ENCODE peak calls at places on chromosomes 3 and 15, in eight cellular contexts. One of them, this sample, is unnamed.

GRCh38 chr3:97102641-97103040 is 288.2 kb downstream of the EPHA6 start:
- DNase-seq in fibroblast of pulmonary artery: no peak
- DNase-seq in psoas muscle: no peak
- DNase-seq in uterus: no peak
- DNase-seq in dorsolateral prefrontal cortex: no peak
- DNase-seq in GM20000: no peak
- DNase-seq in AG09309: no peak
- DNase-seq in neural crest cell: no peak
- DNase-seq in this sample: no peak

GRCh38 chr3:127247292-127247691 is 40.6 kb downstream of the PRR20G start:
- DNase-seq in dorsolateral prefrontal cortex: no peak
- DNase-seq in GM20000: no peak
- DNase-seq in psoas muscle: no peak
- DNase-seq in neural crest cell: no peak
- DNase-seq in uterus: no peak
- DNase-seq in AG09309: no peak
- DNase-seq in fibroblast of pulmonary artery: no peak
- DNase-seq in this sample: no peak

GRCh38 chr15:97504031-97504430 is 456.5 kb upstream of the ARRDC4 start:
- DNase-seq in AG09309: no peak
- DNase-seq in fibroblast of pulmonary artery: peak
- DNase-seq in uterus: no peak
- DNase-seq in psoas muscle: no peak
- DNase-seq in GM20000: no peak
- DNase-seq in neural crest cell: no peak
- DNase-seq in dorsolateral prefrontal cortex: no peak
- DNase-seq in this sample: no peak

GRCh38 chr15:55279746-55280351 is 9.8 kb downstream of the RAB27A start:
- DNase-seq in dorsolateral prefrontal cortex: no peak
- DNase-seq in neural crest cell: no peak
- DNase-seq in fibroblast of pulmonary artery: peak
- DNase-seq in uterus: peak
- DNase-seq in psoas muscle: no peak
- DNase-seq in GM20000: peak
- DNase-seq in AG09309: peak
- DNase-seq in this sample: peak

GRCh38 chr15:64334530-64334929 is 21.4 kb downstream of the CSNK1G1 start:
- DNase-seq in psoas muscle: no peak
- DNase-seq in fibroblast of pulmonary artery: no peak
- DNase-seq in uterus: no peak
- DNase-seq in neural crest cell: no peak
- DNase-seq in AG09309: no peak
- DNase-seq in GM20000: no peak
- DNase-seq in dorsolateral prefrontal cortex: no peak
- DNase-seq in this sample: no peak

GRCh38 chr3:114686624-114687023 is 392.8 kb downstream of the TIGIT start:
- DNase-seq in dorsolateral prefrontal cortex: no peak
- DNase-seq in neural crest cell: no peak
- DNase-seq in GM20000: no peak
- DNase-seq in fibroblast of pulmonary artery: no peak
- DNase-seq in AG09309: no peak
- DNase-seq in psoas muscle: no peak
- DNase-seq in uterus: no peak
- DNase-seq in this sample: no peak

GRCh38 chr3:12139111-12139511 is 19.6 kb downstream of the TIMP4 start:
- DNase-seq in fibroblast of pulmonary artery: peak
- DNase-seq in dorsolateral prefrontal cortex: no peak
- DNase-seq in uterus: peak
- DNase-seq in AG09309: no peak
- DNase-seq in GM20000: no peak
- DNase-seq in psoas muscle: no peak
- DNase-seq in neural crest cell: peak
- DNase-seq in this sample: peak

GRCh38 chr3:175082631-175083030 is 223.5 kb downstream of the NAALADL2 start:
- DNase-seq in GM20000: no peak
- DNase-seq in uterus: no peak
- DNase-seq in dorsolateral prefrontal cortex: no peak
- DNase-seq in AG09309: no peak
- DNase-seq in fibroblast of pulmonary artery: no peak
- DNase-seq in psoas muscle: no peak
- DNase-seq in neural crest cell: no peak
- DNase-seq in this sample: no peak

GRCh38 chr15:40925495-40925862 is 3.7 kb upstream of the DLL4 start:
- DNase-seq in GM20000: no peak
- DNase-seq in fibroblast of pulmonary artery: no peak
- DNase-seq in AG09309: no peak
- DNase-seq in psoas muscle: no peak
- DNase-seq in dorsolateral prefrontal cortex: no peak
- DNase-seq in uterus: no peak
- DNase-seq in neural crest cell: no peak
- DNase-seq in this sample: no peak

GRCh38 chr3:197522881-197523342 is 32.9 kb downstream of the BDH1 start:
- DNase-seq in psoas muscle: no peak
- DNase-seq in uterus: no peak
- DNase-seq in AG09309: no peak
- DNase-seq in neural crest cell: no peak
- DNase-seq in dorsolateral prefrontal cortex: no peak
- DNase-seq in GM20000: no peak
- DNase-seq in fibroblast of pulmonary artery: peak
- DNase-seq in this sample: no peak

GRCh38 chr3:171994646-171995441 is 44.5 kb upstream of the FNDC3B start:
- DNase-seq in dorsolateral prefrontal cortex: no peak
- DNase-seq in uterus: no peak
- DNase-seq in neural crest cell: no peak
- DNase-seq in GM20000: no peak
- DNase-seq in fibroblast of pulmonary artery: peak
- DNase-seq in AG09309: peak
- DNase-seq in psoas muscle: no peak
- DNase-seq in this sample: peak

GRCh38 chr3:56785499-56785898 is 16.2 kb downstream of the ARHGEF3 start:
- DNase-seq in uterus: no peak
- DNase-seq in dorsolateral prefrontal cortex: no peak
- DNase-seq in neural crest cell: no peak
- DNase-seq in GM20000: no peak
- DNase-seq in psoas muscle: no peak
- DNase-seq in AG09309: no peak
- DNase-seq in fibroblast of pulmonary artery: no peak
- DNase-seq in this sample: no peak

GRCh38 chr15:82937659-82938058 is 14.9 kb downstream of the HOMER2 start:
- DNase-seq in psoas muscle: no peak
- DNase-seq in dorsolateral prefrontal cortex: no peak
- DNase-seq in fibroblast of pulmonary artery: no peak
- DNase-seq in uterus: no peak
- DNase-seq in neural crest cell: no peak
- DNase-seq in GM20000: no peak
- DNase-seq in AG09309: no peak
- DNase-seq in this sample: no peak

GRCh38 chr3:45489730-45490309 is 101.4 kb downstream of the LARS2 start:
- DNase-seq in AG09309: no peak
- DNase-seq in neural crest cell: no peak
- DNase-seq in uterus: no peak
- DNase-seq in GM20000: no peak
- DNase-seq in psoas muscle: no peak
- DNase-seq in fibroblast of pulmonary artery: no peak
- DNase-seq in dorsolateral prefrontal cortex: no peak
- DNase-seq in this sample: peak

GRCh38 chr15:40322531-40323238 is 807 bp upstream of the INAFM2 start:
- DNase-seq in fibroblast of pulmonary artery: peak
- DNase-seq in AG09309: no peak
- DNase-seq in psoas muscle: no peak
- DNase-seq in neural crest cell: no peak
- DNase-seq in dorsolateral prefrontal cortex: peak
- DNase-seq in uterus: no peak
- DNase-seq in GM20000: no peak
- DNase-seq in this sample: no peak

GRCh38 chr15:75666823-75667501 is 19.2 kb downstream of the SNX33 start:
- DNase-seq in psoas muscle: peak
- DNase-seq in GM20000: no peak
- DNase-seq in dorsolateral prefrontal cortex: no peak
- DNase-seq in neural crest cell: no peak
- DNase-seq in uterus: peak
- DNase-seq in fibroblast of pulmonary artery: peak
- DNase-seq in AG09309: peak
- DNase-seq in this sample: peak

GRCh38 chr3:38346584-38347410 is at the start of gene XYLB:
- DNase-seq in AG09309: no peak
- DNase-seq in dorsolateral prefrontal cortex: peak
- DNase-seq in uterus: peak
- DNase-seq in psoas muscle: peak
- DNase-seq in GM20000: peak
- DNase-seq in neural crest cell: peak
- DNase-seq in fibroblast of pulmonary artery: peak
- DNase-seq in this sample: peak
- TF ChIP-seq CTCF in AG09309: peak
- TF ChIP-seq CTCF in dorsolateral prefrontal cortex: peak
- TF ChIP-seq CTCF in uterus: peak
- TF ChIP-seq CTCF in psoas muscle: peak
- TF ChIP-seq CTCF in GM20000: peak
- TF ChIP-seq CTCF in neural crest cell: peak
- TF ChIP-seq CTCF in fibroblast of pulmonary artery: peak
- TF ChIP-seq CTCF in this sample: peak

GRCh38 chr3:48151807-48152427 is 36.3 kb downstream of the CDC25A start:
- DNase-seq in neural crest cell: no peak
- DNase-seq in uterus: no peak
- DNase-seq in AG09309: no peak
- DNase-seq in psoas muscle: no peak
- DNase-seq in dorsolateral prefrontal cortex: no peak
- DNase-seq in GM20000: no peak
- DNase-seq in fibroblast of pulmonary artery: no peak
- DNase-seq in this sample: no peak
- TF ChIP-seq CTCF in neural crest cell: no peak
- TF ChIP-seq CTCF in uterus: no peak
- TF ChIP-seq CTCF in AG09309: no peak
- TF ChIP-seq CTCF in psoas muscle: no peak
- TF ChIP-seq CTCF in dorsolateral prefrontal cortex: no peak
- TF ChIP-seq CTCF in GM20000: no peak
- TF ChIP-seq CTCF in fibroblast of pulmonary artery: no peak
- TF ChIP-seq CTCF in this sample: peak

GRCh38 chr3:4996771-4997291 is 17.6 kb downstream of the BHLHE40 start:
- DNase-seq in psoas muscle: no peak
- DNase-seq in neural crest cell: no peak
- DNase-seq in GM20000: no peak
- DNase-seq in uterus: no peak
- DNase-seq in fibroblast of pulmonary artery: no peak
- DNase-seq in dorsolateral prefrontal cortex: no peak
- DNase-seq in AG09309: no peak
- DNase-seq in this sample: no peak
- TF ChIP-seq CTCF in psoas muscle: no peak
- TF ChIP-seq CTCF in neural crest cell: no peak
- TF ChIP-seq CTCF in GM20000: no peak
- TF ChIP-seq CTCF in uterus: no peak
- TF ChIP-seq CTCF in fibroblast of pulmonary artery: no peak
- TF ChIP-seq CTCF in dorsolateral prefrontal cortex: no peak
- TF ChIP-seq CTCF in AG09309: no peak
- TF ChIP-seq CTCF in this sample: no peak

DNA sequence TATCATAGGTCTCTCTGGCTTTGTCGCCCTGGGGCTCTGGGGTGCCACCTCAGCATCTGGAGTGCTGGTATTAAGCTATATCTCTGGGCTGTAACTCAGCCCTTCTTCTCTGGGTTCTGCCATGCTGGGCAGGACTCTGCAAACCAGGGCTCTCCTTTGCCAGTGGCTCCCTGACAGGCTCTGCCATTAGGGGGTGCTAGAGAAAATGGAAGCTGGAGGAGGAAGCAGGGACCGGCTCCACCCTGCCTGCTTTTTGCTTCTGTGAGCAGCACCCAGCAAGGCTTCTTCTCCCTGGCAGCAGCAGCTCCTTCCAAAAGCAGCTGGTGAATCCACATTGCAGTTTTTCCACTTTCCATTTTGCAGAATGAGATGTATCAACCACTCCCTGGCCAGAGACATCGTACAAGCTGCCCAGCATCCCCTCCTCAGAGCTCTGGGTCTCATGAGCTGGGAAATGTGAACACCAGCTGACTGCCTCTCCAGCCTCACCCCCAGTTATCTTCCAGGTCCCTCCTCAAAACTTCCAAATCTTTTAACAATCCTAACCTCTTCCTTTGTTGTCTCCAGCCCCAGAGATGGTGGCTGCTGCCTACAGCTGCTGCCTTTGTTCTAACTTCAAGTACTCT is 165.0 kb downstream of the ABHD5 start:
- DNase-seq in neural crest cell: peak
- DNase-seq in dorsolateral prefrontal cortex: peak
- DNase-seq in psoas muscle: no peak
- DNase-seq in AG09309: peak
- DNase-seq in fibroblast of pulmonary artery: peak
- DNase-seq in uterus: no peak
- DNase-seq in GM20000: peak
- DNase-seq in this sample: peak
- TF ChIP-seq CTCF in neural crest cell: peak
- TF ChIP-seq CTCF in dorsolateral prefrontal cortex: peak
- TF ChIP-seq CTCF in psoas muscle: peak
- TF ChIP-seq CTCF in AG09309: peak
- TF ChIP-seq CTCF in fibroblast of pulmonary artery: peak
- TF ChIP-seq CTCF in uterus: no peak
- TF ChIP-seq CTCF in GM20000: peak
- TF ChIP-seq CTCF in this sample: peak

DNA sequence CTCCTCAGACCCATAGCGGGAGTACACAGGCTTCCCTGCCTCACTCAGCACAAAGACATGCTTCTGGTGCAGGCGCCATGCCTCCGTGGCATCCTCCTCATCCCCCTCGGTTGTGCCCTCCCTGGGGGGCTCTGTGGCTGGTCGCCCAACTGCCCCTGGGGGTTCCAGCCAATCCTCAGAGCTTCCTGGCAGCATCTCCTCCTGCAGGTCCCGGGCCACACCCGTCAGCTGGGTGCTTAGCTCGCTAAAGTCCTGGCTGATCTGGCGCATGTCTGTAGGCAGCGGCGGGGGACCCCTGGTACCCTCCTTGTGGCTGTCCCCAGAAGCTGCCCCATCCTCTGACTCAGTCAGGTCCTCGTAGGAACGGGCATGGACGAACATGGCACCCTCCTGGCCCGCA is 7.9 kb upstream of the MST1R start:
- DNase-seq in GM20000: no peak
- DNase-seq in fibroblast of pulmonary artery: no peak
- DNase-seq in dorsolateral prefrontal cortex: no peak
- DNase-seq in neural crest cell: no peak
- DNase-seq in AG09309: no peak
- DNase-seq in psoas muscle: no peak
- DNase-seq in uterus: no peak
- DNase-seq in this sample: no peak
- TF ChIP-seq CTCF in GM20000: no peak
- TF ChIP-seq CTCF in fibroblast of pulmonary artery: no peak
- TF ChIP-seq CTCF in dorsolateral prefrontal cortex: no peak
- TF ChIP-seq CTCF in neural crest cell: no peak
- TF ChIP-seq CTCF in AG09309: no peak
- TF ChIP-seq CTCF in psoas muscle: no peak
- TF ChIP-seq CTCF in uterus: no peak
- TF ChIP-seq CTCF in this sample: no peak

DNA sequence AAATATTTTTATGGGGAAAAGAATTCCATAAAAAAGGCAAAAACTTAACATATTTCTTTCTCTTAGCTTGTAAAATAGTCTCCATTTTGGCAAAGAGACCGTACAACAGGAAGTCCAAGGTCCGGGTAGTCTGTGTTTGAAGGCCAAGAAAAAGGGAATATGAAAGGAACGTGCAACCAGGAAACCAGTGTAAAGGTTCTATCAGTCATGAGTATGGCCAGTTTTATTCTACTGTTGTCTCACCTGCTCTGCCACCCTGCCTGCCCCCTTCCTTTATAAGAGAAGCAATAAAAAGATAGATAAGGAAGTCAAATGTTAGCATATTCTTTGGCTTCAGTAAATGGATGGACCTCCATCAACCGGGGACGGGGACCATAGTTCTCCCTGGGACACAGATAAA is 370.6 kb upstream of the ROBO2 start:
- DNase-seq in psoas muscle: no peak
- DNase-seq in AG09309: no peak
- DNase-seq in GM20000: no peak
- DNase-seq in uterus: no peak
- DNase-seq in dorsolateral prefrontal cortex: no peak
- DNase-seq in fibroblast of pulmonary artery: no peak
- DNase-seq in neural crest cell: no peak
- DNase-seq in this sample: no peak
- TF ChIP-seq CTCF in psoas muscle: no peak
- TF ChIP-seq CTCF in AG09309: no peak
- TF ChIP-seq CTCF in GM20000: no peak
- TF ChIP-seq CTCF in uterus: no peak
- TF ChIP-seq CTCF in dorsolateral prefrontal cortex: no peak
- TF ChIP-seq CTCF in fibroblast of pulmonary artery: no peak
- TF ChIP-seq CTCF in neural crest cell: no peak
- TF ChIP-seq CTCF in this sample: no peak